ENCODE peak calls at places on chromosomes 6 and 20, in five cellular contexts. K, D, H, R and F are unnamed samples.
A peak's percentile ranks its signal among the peaks of the same experiment; 100 is the strongest.

GRCh38 chr6:163183791-163184190 is 230.7 kb upstream of the QKI start:
- DNase-seq in R (no peak), H (no peak), D (no peak), K (no peak), F (no peak)

GRCh38 chr6:2658788-2659187 is 91.9 kb downstream of the MYLK4 start:
- DNase-seq in R (no peak), K (peak; percentile 32), H (peak; percentile 94), D (no peak), F (no peak)

GRCh38 chr20:9354579-9354978 is 159.8 kb upstream of the LAMP5 start:
- DNase-seq in K (no peak), H (no peak), D (no peak), R (no peak), F (no peak)

GRCh38 chr6:81772741-81773140 is 20.3 kb upstream of the TENT5A start:
- DNase-seq in D (no peak), H (peak; percentile 16), K (no peak), R (no peak), F (no peak)

GRCh38 chr6:111661541-111662041 is 55.9 kb upstream of the TRAF3IP2 start:
- DNase-seq in D (no peak), R (peak; percentile 5), K (no peak), H (no peak), F (no peak)

GRCh38 chr6:39760246-39760952 is 31.8 kb upstream of the DAAM2 start:
- DNase-seq in R (no peak), H (no peak), K (no peak), D (no peak), F (no peak)

GRCh38 chr20:63223121-63223825 is 7.3 kb upstream of the YTHDF1 start:
- DNase-seq in K (peak; percentile 74), H (peak; percentile 72), R (no peak), D (no peak), F (no peak)

GRCh38 chr20:38633577-38634093 is 32.0 kb downstream of the ARHGAP40 start:
- DNase-seq in H (peak; percentile 81), R (peak; percentile 70), K (peak; percentile 84), D (no peak), F (no peak)

GRCh38 chr6:39892490-39893129 is 41.7 kb downstream of the MOCS1 start:
- DNase-seq in R (peak; percentile 11), H (peak; percentile 75), K (peak; percentile 61), D (no peak), F (no peak)

GRCh38 chr6:35258858-35259193 is 709 bp upstream of the ZNF76 start:
- DNase-seq in D (no peak), K (no peak), H (no peak), R (peak; percentile 51), F (no peak)

GRCh38 chr6:2799936-2800527 is 34.8 kb downstream of the WRNIP1 start:
- DNase-seq in K (no peak), D (no peak), R (no peak), H (no peak), F (no peak)

GRCh38 chr20:62353289-62354030 is 13.7 kb downstream of the LAMA5 start:
- DNase-seq in H (no peak), D (peak; percentile 49), R (no peak), K (no peak), F (no peak)

GRCh38 chr20:44460795-44461141 is 14.9 kb upstream of the TTPAL start:
- DNase-seq in R (peak; percentile 10), K (peak; percentile 46), D (no peak), H (peak; percentile 72), F (no peak)

GRCh38 chr6:24872769-24873168 is 63.0 kb downstream of the RIPOR2 start:
- DNase-seq in D (no peak), K (no peak), H (no peak), R (no peak), F (no peak)

GRCh38 chr6:96716221-96716620 is 121.1 kb downstream of the GPR63 start:
- DNase-seq in K (no peak), R (no peak), H (no peak), D (no peak), F (no peak)

GRCh38 chr20:63501818-63502670 is 3.2 kb upstream of the EEF1A2 start:
- DNase-seq in H (peak; percentile 41), R (peak; percentile 70), D (peak; percentile 85), K (no peak), F (no peak)

GRCh38 chr20:48910360-48910781 is 11.1 kb upstream of the ARFGEF2 start:
- DNase-seq in K (no peak), D (no peak), H (no peak), R (no peak), F (no peak)

GRCh38 chr6:55818482-55818881 is 56.9 kb downstream of the BMP5 start:
- DNase-seq in H (no peak), D (no peak), R (no peak), K (no peak), F (no peak)

GRCh38 chr6:37525460-37526357 is 26.0 kb upstream of the CCDC167 start:
- DNase-seq in H (no peak), D (no peak), R (no peak), K (peak; percentile 55), F (no peak)

GRCh38 chr6:166946125-166946524 is 10.2 kb downstream of the RNASET2 start:
- DNase-seq in H (no peak), K (no peak), R (no peak), D (no peak), F (no peak)

GRCh38 chr6:127182501-127182900 is 64.0 kb downstream of the RSPO3 start:
- DNase-seq in H (no peak), D (no peak), K (no peak), R (no peak), F (no peak)

GRCh38 chr6:74320076-74320475 is 624.1 kb downstream of the CD109 start:
- DNase-seq in K (no peak), D (no peak), H (no peak), R (no peak), F (no peak)

GRCh38 chr20:11849270-11849920 is 68.3 kb upstream of the BTBD3 start:
- DNase-seq in D (no peak), K (no peak), H (no peak), R (peak; percentile 21), F (no peak)

GRCh38 chr6:14887181-14887580 is 358.7 kb upstream of the JARID2 start:
- DNase-seq in D (no peak), K (no peak), R (no peak), H (no peak), F (no peak)

GRCh38 chr6:97819680-97820079 is 536.7 kb upstream of the MMS22L start:
- DNase-seq in R (no peak), H (no peak), K (no peak), D (no peak), F (no peak)

GRCh38 chr6:44133003-44133931 is 5.9 kb downstream of the TMEM63B start:
- DNase-seq in D (no peak), K (no peak), H (peak; percentile 76), R (peak; percentile 41), F (peak; percentile 91)

GRCh38 chr20:50595988-50596693 is 86.0 kb downstream of the PTPN1 start:
- DNase-seq in K (no peak), H (no peak), D (no peak), R (no peak), F (no peak)

GRCh38 chr6:142088858-142089216 is 43.9 kb upstream of the GJE1 start:
- DNase-seq in D (no peak), R (no peak), K (no peak), H (peak; percentile 19), F (no peak)

GRCh38 chr6:109611502-109611901 is 79.5 kb downstream of the AK9 start:
- DNase-seq in H (no peak), D (no peak), R (no peak), K (no peak), F (no peak)

GRCh38 chr6:79646006-79646405 is 14.9 kb downstream of the SH3BGRL2 start:
- DNase-seq in H (peak; percentile 32), K (no peak), D (no peak), R (no peak), F (no peak)

GRCh38 chr6:167776906-167777645 is 49.6 kb upstream of the AFDN start:
- DNase-seq in K (no peak), H (no peak), R (no peak), D (no peak), F (no peak)

GRCh38 chr20:57003012-57003411 is 263.4 kb downstream of the BMP7 start:
- DNase-seq in R (no peak), D (no peak), H (no peak), K (no peak), F (no peak)

GRCh38 chr6:112289039-112289566 is 34.7 kb upstream of the LAMA4 start:
- DNase-seq in K (no peak), R (peak; percentile 1), D (peak; percentile 88), H (no peak), F (no peak)

GRCh38 chr20:63254237-63254535 is at the start of gene NKAIN4:
- DNase-seq in H (no peak), D (no peak), R (no peak), K (no peak), F (no peak)

GRCh38 chr6:5499644-5500306 is 238.5 kb downstream of the FARS2 start:
- DNase-seq in H (peak; percentile 50), D (no peak), R (no peak), K (no peak), F (no peak)

GRCh38 chr6:50654155-50654554 is 59.2 kb upstream of the TFAP2D start:
- DNase-seq in R (no peak), D (no peak), H (no peak), K (no peak), F (no peak)

GRCh38 chr20:32582659-32583580 is 2.2 kb downstream of the NOL4L start:
- DNase-seq in R (no peak), K (peak; percentile 69), H (no peak), D (no peak), F (no peak)